ENCODE peak calls at places on chromosomes 13 and 19, in nine cellular contexts. M, A, B, U, O, E, Y, D and Q are unnamed samples. For H3K27me3, the result is how much of the 10 kb centered on the place peaks cover.

GRCh38 chr13:52158629-52159158 is 703 bp downstream of the NEK3 start:
- DNase-seq in E (no peak), O (peak), M (peak), A (no peak), U (peak), Y (peak), B (no peak), D (peak), Q (no peak)

GRCh38 chr13:110985570-110985969 is 70.7 kb upstream of the ANKRD10 start:
- DNase-seq in D (no peak), E (no peak), M (no peak), O (no peak), Y (no peak), B (no peak), U (no peak), A (no peak), Q (no peak)

GRCh38 chr19:45276284-45276687 is 25.2 kb downstream of the MARK4 start:
- DNase-seq in D (no peak), M (no peak), Y (no peak), E (no peak), A (no peak), U (no peak), O (peak), B (no peak), Q (no peak)

GRCh38 chr19:45440873-45441654 is 17.3 kb upstream of the ERCC1 start:
- DNase-seq in O (peak), Y (no peak), U (peak), A (no peak), D (no peak), M (no peak), E (peak), B (no peak), Q (no peak)

GRCh38 chr19:48636859-48637448 is at the start of gene DBP:
- DNase-seq in M (peak), U (no peak), B (peak), D (no peak), E (no peak), O (no peak), Y (no peak), A (no peak), Q (peak)

GRCh38 chr19:51116736-51117135 is 8.0 kb upstream of the SIGLEC9 start:
- DNase-seq in O (no peak), B (peak), Y (no peak), E (no peak), D (no peak), A (no peak), U (no peak), M (no peak), Q (no peak)

GRCh38 chr19:33720155-33720493 is 76.5 kb upstream of the KCTD15 start:
- DNase-seq in E (no peak), O (no peak), D (no peak), U (no peak), A (no peak), B (no peak), M (no peak), Y (no peak), Q (no peak)

GRCh38 chr13:30997697-30998547 is 65.5 kb downstream of the TEX26 start:
- DNase-seq in D (peak), Y (no peak), M (no peak), U (no peak), B (no peak), A (no peak), E (no peak), O (no peak), Q (no peak)

GRCh38 chr19:33621811-33622504 is at the start of gene CHST8:
- DNase-seq in B (no peak), U (peak), A (peak), Y (no peak), E (peak), M (peak), O (peak), D (no peak), Q (no peak)

GRCh38 chr19:8831832-8832131 is 322 bp downstream of the ZNF558 start:
- DNase-seq in A (no peak), B (peak), E (no peak), M (no peak), O (no peak), D (no peak), U (no peak), Y (no peak), Q (no peak)

GRCh38 chr19:4803736-4804695 is 12.5 kb downstream of the FEM1A start:
- DNase-seq in B (peak), O (peak), E (peak), U (peak), A (peak), D (no peak), Y (no peak), M (peak), Q (peak)

GRCh38 chr13:24648271-24648670 is 31.9 kb upstream of the ATP12A start:
- DNase-seq in D (no peak), E (no peak), O (no peak), M (no peak), U (no peak), Y (no peak), B (no peak), A (no peak), Q (no peak)

GRCh38 chr19:4196587-4197148 is 14.2 kb downstream of the ANKRD24 start:
- DNase-seq in A (no peak), D (no peak), O (no peak), Y (no peak), U (no peak), B (no peak), M (no peak), E (no peak), Q (no peak)

GRCh38 chr19:40530091-40530901 is 46.4 kb upstream of the SHKBP1 start:
- DNase-seq in B (no peak), Y (no peak), M (no peak), A (peak), O (peak), D (no peak), U (no peak), E (peak), Q (no peak)

GRCh38 chr13:50843256-50844043 is at the start of gene DLEU7:
- DNase-seq in M (peak), O (no peak), U (no peak), B (no peak), Y (no peak), D (no peak), A (no peak), E (peak), Q (no peak)

GRCh38 chr19:29625316-29625715 is 19.2 kb downstream of the POP4 start:
- DNase-seq in D (no peak), O (no peak), A (no peak), B (no peak), Y (no peak), M (no peak), U (no peak), E (peak), Q (no peak)

GRCh38 chr13:76454991-76455390 is 431.2 kb downstream of the KCTD12 start:
- DNase-seq in B (no peak), M (no peak), A (no peak), O (no peak), U (peak), Y (no peak), D (no peak), E (peak), Q (no peak)

GRCh38 chr13:78764665-78765064 is 105.7 kb upstream of the OBI1 start:
- DNase-seq in Y (no peak), A (no peak), E (peak), O (no peak), M (no peak), U (no peak), B (no peak), D (no peak), Q (no peak)

GRCh38 chr19:48913114-48913513 is 13.0 kb downstream of the NUCB1 start:
- DNase-seq in E (peak), O (peak), Y (no peak), D (no peak), A (no peak), M (no peak), B (peak), U (no peak), Q (no peak)

GRCh38 chr19:4580021-4580901 is 20.8 kb upstream of the SEMA6B start:
- DNase-seq in O (no peak), A (no peak), M (no peak), U (no peak), E (peak), D (no peak), Y (no peak), B (no peak), Q (no peak)

GRCh38 chr13:80312012-80312704 is 28.8 kb downstream of the SPRY2 start:
- DNase-seq in E (no peak), D (no peak), A (no peak), M (no peak), O (no peak), U (no peak), B (no peak), Y (no peak), Q (no peak)

GRCh38 chr13:27583645-27584044 is 36.7 kb downstream of the LNX2 start:
- DNase-seq in A (no peak), D (no peak), M (no peak), Y (no peak), E (no peak), B (no peak), O (peak), U (peak), Q (no peak)

GRCh38 chr19:49514151-49514550 is 1.7 kb downstream of the FCGRT start:
- DNase-seq in A (no peak), B (no peak), E (no peak), Y (no peak), U (no peak), M (no peak), D (no peak), O (no peak), Q (no peak)

GRCh38 chr13:36531746-36532486 is 99.6 kb downstream of the CCNA1 start:
- DNase-seq in Y (no peak), A (no peak), O (peak), M (no peak), U (peak), D (peak), E (no peak), B (no peak), Q (no peak)

GRCh38 chr13:57969961-57970360 is 338.4 kb downstream of the PCDH17 start:
- DNase-seq in B (no peak), O (no peak), D (no peak), E (no peak), Y (no peak), A (no peak), U (peak), M (no peak), Q (no peak)
- H3K27me3 ChIP-seq in B (under half), O (under half), D (under half), E (under half), Y (under half), A (under half), U (under half), M (under half), Q (under half)

GRCh38 chr19:55625004-55625326 is 599 bp upstream of the ZNF784 start:
- DNase-seq in M (no peak), Y (no peak), U (no peak), D (no peak), A (no peak), O (no peak), B (no peak), E (no peak), Q (no peak)
- H3K4me3 ChIP-seq in M (peak), Y (peak), U (peak), D (peak), A (no peak), O (peak), B (peak), E (peak), Q (peak)

GRCh38 chr19:2250765-2251576 is 1.8 kb downstream of the AMH start:
- DNase-seq in D (no peak), Y (no peak), E (no peak), A (no peak), U (no peak), M (no peak), B (no peak), O (no peak), Q (no peak)
- H3K27me3 ChIP-seq in D (half or more), Y (under half), E (under half), A (under half), U (under half), M (under half), B (under half), O (under half), Q (under half)

DNA sequence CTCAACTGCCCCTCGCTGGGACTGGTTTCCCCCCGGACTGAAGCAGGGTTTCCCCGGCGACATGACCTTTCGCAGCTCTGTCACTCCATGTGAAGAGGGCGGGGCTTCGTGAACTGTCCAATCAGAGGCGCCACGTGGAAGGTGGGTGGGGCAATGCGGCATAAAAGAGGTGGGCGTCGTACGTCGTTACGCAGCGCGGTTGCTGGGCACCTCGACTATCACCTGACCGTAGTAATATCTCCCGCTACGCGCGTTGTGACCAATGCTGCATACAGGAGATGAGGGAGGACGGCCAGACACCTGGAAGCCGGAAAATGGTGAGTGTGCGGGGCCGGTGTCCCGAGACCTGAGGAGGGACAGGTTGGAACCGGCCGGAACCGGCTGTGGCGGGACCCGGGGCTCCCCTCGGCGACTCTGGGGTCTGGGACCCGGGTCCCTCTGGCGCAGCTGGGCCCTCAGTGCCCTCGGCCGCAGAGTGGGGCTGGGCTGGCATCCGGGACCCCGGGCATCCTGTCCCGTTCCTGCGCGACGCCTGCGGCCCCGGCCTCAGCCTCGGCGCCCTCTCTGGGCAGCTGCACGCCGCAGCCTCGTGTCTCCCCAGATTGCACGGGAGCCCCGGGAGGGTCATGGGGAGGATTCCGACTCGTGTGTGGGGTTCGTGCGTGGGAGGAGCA is 32.1 kb downstream of the ZNF136 start:
- DNase-seq in E (no peak), U (peak), O (peak), Y (peak), A (peak), B (peak), D (peak), M (peak), Q (peak)
- H3K4me3 ChIP-seq in E (no peak), U (peak), O (peak), Y (peak), A (peak), B (no peak), D (peak), M (peak), Q (peak)

GRCh38 chr19:39506598-39506943 is 7.8 kb downstream of the DLL3 start:
- DNase-seq in B (no peak), M (no peak), E (no peak), Y (no peak), U (no peak), A (no peak), D (no peak), O (no peak), Q (no peak)
- H3K27me3 ChIP-seq in B (under half), M (under half), E (half or more), Y (half or more), U (under half), A (under half), D (half or more), O (under half), Q (under half)

GRCh38 chr13:32126298-32126697 is 94.7 kb downstream of the FRY start:
- DNase-seq in A (no peak), M (no peak), U (no peak), O (no peak), E (no peak), Y (no peak), D (no peak), B (no peak), Q (no peak)

GRCh38 chr13:32125221-32125621 is 93.6 kb downstream of the FRY start:
- DNase-seq in A (no peak), Y (peak), E (no peak), B (no peak), U (no peak), D (no peak), O (no peak), M (no peak), Q (no peak)

GRCh38 chr13:32124743-32125142 is 93.2 kb downstream of the FRY start:
- DNase-seq in Y (no peak), E (no peak), U (no peak), B (no peak), D (no peak), A (no peak), M (no peak), O (no peak), Q (no peak)

GRCh38 chr13:32125746-32126145 is 94.2 kb downstream of the FRY start:
- DNase-seq in B (no peak), M (no peak), A (no peak), D (no peak), U (no peak), E (no peak), Y (no peak), O (no peak), Q (no peak)

GRCh38 chr13:32126756-32127155 is 95.2 kb downstream of the FRY start:
- DNase-seq in E (no peak), D (no peak), Y (no peak), A (no peak), U (no peak), B (no peak), M (no peak), O (no peak), Q (no peak)
- H3K4me3 ChIP-seq in E (no peak), D (no peak), Y (no peak), A (no peak), U (no peak), B (no peak), M (no peak), O (no peak), Q (no peak)